ENCODE peak calls at places on chromosomes 11 and 22, in five cellular contexts. X is natural killer cell, M is HCT116, Y is fibroblast of lung, Z is cardiac muscle cell. W is an unnamed sample.

GRCh38 chr11:27471067-27471587 is 1.5 kb downstream of the LGR4 start:
- DNase-seq in X (no peak), M (no peak), Y (no peak), Z (no peak), W (peak)

GRCh38 chr22:18984564-18984963 is 48.5 kb upstream of the PRODH start:
- DNase-seq in X (no peak), M (no peak), Y (no peak), Z (no peak), W (no peak)

GRCh38 chr22:48663297-48663696 is 1164.4 kb downstream of the BRD1 start:
- DNase-seq in X (no peak), M (peak), Y (no peak), Z (no peak), W (no peak)

GRCh38 chr11:27282141-27282590 is 80.8 kb downstream of the CCDC34 start:
- DNase-seq in X (no peak), M (no peak), Y (peak), Z (peak), W (no peak)

GRCh38 chr22:50025993-50026392 is 13.4 kb upstream of the IL17REL start:
- DNase-seq in X (no peak), M (no peak), Y (no peak), Z (no peak), W (no peak)

GRCh38 chr11:82896183-82896582 is 4.0 kb downstream of the PRCP start:
- DNase-seq in X (no peak), M (no peak), Y (no peak), Z (no peak), W (no peak)

GRCh38 chr11:123129920-123130319 is 65.1 kb downstream of the CLMP start:
- DNase-seq in X (no peak), M (no peak), Y (peak), Z (peak), W (no peak)

GRCh38 chr11:47270331-47271271 is 668 bp downstream of the MADD start:
- DNase-seq in X (peak), M (no peak), Y (peak), Z (peak), W (peak)

GRCh38 chr11:131118247-131118646 is 202.0 kb upstream of the SNX19 start:
- DNase-seq in X (no peak), M (no peak), Y (no peak), Z (no peak), W (no peak)

GRCh38 chr22:44298331-44299087 is 14.2 kb downstream of the SHISAL1 start:
- DNase-seq in X (no peak), M (no peak), Y (no peak), Z (no peak), W (no peak)

GRCh38 chr11:1165256-1166041 is 7.7 kb downstream of the MUC5AC start:
- DNase-seq in X (no peak), M (no peak), Y (no peak), Z (no peak), W (no peak)

GRCh38 chr11:13685461-13686108 is 17.1 kb downstream of the FAR1 start:
- DNase-seq in X (no peak), M (no peak), Y (no peak), Z (peak), W (no peak)

GRCh38 chr11:8206251-8207079 is 37.6 kb upstream of the RIC3 start:
- DNase-seq in X (no peak), M (no peak), Y (peak), Z (peak), W (peak)

GRCh38 chr11:123323482-123324056 is 106.5 kb upstream of the GRAMD1B start:
- DNase-seq in X (no peak), M (no peak), Y (no peak), Z (no peak), W (no peak)

GRCh38 chr11:115674176-115674575 is 170.0 kb upstream of the CADM1 start:
- DNase-seq in X (no peak), M (no peak), Y (no peak), Z (no peak), W (no peak)

GRCh38 chr11:44622190-44622650 is 56.8 kb downstream of the CD82 start:
- DNase-seq in X (peak), M (no peak), Y (no peak), Z (no peak), W (no peak)

GRCh38 chr22:45207981-45208664 is 32.6 kb downstream of the KIAA0930 start:
- DNase-seq in X (no peak), M (no peak), Y (peak), Z (no peak), W (no peak)

GRCh38 chr11:2203440-2204259 is 32.0 kb upstream of the TH start:
- DNase-seq in X (no peak), M (no peak), Y (no peak), Z (no peak), W (no peak)

DNA sequence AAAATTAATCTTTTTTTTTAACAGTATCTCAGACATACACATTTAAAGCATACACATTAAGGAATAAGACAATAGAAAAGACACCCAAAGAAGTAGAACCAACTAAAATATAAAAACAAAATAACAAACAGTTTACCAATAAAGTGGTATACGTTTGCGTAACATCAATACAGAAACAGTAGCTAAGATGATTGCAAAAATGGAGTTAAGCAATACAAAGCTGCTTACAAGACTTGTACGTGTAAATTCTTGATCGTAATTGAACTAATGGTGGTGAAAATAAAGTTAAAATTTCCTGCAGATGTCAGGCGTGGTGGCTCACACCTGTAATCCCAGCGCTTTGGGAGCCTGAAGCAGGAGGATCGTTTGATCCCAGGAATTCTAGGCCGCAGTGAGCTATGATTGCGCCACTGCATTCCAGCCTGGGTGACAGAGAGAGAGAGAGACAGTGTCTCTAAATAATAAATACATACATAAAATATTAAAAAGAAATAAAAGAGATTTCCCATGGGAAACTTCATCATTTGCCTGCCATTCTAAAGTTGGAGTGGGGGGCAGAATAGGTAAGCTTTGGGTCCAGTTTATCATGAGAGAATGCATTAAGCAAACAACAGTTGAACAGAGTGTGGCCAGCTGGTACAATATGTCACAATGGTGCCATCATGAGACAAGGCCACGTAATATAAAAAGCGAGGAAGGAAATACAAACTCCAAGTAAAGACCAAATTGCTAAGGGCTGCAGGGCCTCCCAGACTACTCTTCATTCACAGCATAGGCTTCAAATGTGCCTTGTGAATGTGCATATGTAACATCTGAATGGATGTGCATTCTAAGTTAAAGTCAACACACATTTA is 38.9 kb upstream of the EED start:
- DNase-seq in X (no peak), M (no peak), Y (peak), Z (no peak), W (no peak)
- TF ChIP-seq CTCF in X (no peak), M (no peak), Y (no peak), Z (no peak), W (no peak)

DNA sequence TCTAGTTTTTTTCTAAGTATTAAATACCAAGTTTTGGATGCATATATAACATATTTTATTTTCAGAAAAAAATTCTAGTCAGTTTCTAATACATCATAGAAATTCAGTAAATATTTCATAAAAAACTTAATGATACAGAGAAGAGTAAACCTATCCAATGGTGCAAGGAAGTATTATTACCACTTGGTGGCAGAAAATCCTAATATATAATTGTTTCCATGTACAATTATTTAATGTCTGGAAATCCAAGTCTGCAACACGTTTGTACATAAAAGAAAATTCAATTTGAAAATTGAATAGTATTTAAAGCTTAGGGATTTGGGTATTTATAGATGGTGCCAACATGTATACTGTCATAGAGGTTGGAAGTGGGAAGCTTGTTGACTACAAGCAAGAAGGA is 127.0 kb downstream of the TRPC6 start:
- DNase-seq in X (no peak), M (no peak), Y (peak), Z (peak), W (no peak)
- TF ChIP-seq CTCF in X (no peak), M (peak), Y (peak), Z (peak), W (peak)

GRCh38 chr22:41256254-41256897 is 15.6 kb upstream of the CHADL start:
- DNase-seq in X (no peak), M (no peak), Y (peak), Z (peak), W (no peak)
- TF ChIP-seq CTCF in X (no peak), M (no peak), Y (peak), Z (no peak), W (no peak)

DNA sequence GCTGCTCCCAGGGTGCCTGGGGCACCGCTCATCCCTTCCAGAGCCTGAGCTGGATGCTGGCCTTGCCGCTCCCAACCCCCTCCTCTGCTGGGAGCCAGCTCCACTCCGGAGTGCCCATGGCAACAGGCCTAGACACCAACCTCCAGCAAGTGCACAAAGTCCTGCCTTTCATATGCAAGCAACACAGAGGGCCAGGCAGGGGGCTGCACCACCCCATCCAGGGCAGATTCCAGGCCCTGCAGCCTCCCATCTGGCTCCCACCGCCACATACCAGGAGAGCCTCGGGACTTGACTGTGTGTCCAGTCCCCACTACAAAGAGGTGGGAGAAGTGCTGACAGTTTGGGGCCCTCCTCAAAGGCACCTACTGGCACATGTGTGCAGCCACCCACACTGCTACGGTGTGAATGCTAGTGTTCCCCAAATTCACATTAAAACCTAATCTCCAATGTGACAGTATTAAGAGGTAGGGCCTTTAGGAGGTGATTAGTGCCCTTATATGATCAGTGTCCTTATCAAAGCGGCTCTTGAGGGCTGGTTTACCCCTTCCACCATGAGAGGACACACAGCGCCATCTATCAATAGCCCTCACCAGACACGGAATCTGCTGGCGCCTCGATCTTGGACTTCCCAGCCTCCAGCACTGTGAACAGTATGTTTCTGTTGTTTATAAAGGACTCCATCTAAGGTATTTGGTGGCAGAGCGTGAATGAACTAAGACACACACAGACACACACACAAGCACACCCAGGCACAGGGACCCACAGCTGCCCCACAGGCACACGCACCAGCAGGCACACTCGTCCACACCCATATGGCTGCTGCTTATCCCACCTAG is 16.2 kb downstream of the ARVCF start:
- DNase-seq in X (no peak), M (no peak), Y (no peak), Z (no peak), W (no peak)
- TF ChIP-seq CTCF in X (no peak), M (no peak), Y (no peak), Z (no peak), W (no peak)

DNA sequence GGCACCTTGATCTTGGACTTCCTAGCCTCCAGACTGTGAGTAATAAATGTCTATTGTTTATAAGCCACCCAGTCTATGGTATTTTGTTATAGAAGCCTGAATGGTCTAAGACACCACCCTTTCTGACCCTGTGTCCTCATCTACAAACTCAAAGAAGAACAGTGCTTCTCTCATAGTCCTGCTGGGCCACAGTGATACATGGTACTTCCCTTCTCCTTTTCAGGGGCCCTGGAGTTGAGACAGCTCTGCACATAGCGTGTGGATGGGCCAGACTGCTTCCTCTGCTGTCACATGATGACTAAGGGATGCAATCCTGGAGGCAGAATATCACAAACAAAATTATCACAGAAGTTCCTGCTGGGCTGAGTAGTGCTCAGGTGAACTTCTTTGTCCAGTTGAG is 5.0 kb downstream of the KCNJ11 start:
- DNase-seq in X (no peak), M (no peak), Y (no peak), Z (no peak), W (no peak)
- TF ChIP-seq CTCF in X (no peak), M (no peak), Y (no peak), Z (no peak), W (no peak)

GRCh38 chr11:65932558-65932919 is 12.7 kb upstream of the TSGA10IP start:
- DNase-seq in X (no peak), M (no peak), Y (peak), Z (peak), W (no peak)
- TF ChIP-seq CTCF in X (no peak), M (peak), Y (no peak), Z (no peak), W (peak)

GRCh38 chr11:64289011-64289564 is 2.0 kb upstream of the KCNK4 start:
- DNase-seq in X (no peak), M (no peak), Y (no peak), Z (no peak), W (no peak)
- TF ChIP-seq CTCF in X (no peak), M (no peak), Y (no peak), Z (no peak), W (no peak)

DNA sequence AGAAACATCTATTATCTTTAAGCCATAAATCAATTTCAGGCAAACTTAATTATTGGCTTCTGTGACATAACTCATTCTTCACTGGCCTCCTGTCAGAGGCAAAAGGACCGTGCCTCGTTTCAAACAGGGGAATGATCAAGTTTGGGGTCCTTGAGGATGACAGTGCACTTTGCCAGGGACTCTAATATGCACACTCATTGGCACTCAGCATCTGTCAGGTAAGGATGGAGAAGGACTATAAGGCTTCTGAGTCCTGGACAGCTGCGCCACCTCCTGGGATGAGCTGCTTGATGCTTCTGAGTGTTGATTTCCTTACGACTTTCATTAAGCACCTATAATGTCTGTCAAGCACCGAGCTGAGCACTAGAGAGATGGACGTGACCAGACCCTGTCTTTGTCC is 20.2 kb downstream of the BPIFC start:
- DNase-seq in X (no peak), M (peak), Y (no peak), Z (peak), W (peak)
- TF ChIP-seq CTCF in X (no peak), M (peak), Y (no peak), Z (peak), W (no peak)

DNA sequence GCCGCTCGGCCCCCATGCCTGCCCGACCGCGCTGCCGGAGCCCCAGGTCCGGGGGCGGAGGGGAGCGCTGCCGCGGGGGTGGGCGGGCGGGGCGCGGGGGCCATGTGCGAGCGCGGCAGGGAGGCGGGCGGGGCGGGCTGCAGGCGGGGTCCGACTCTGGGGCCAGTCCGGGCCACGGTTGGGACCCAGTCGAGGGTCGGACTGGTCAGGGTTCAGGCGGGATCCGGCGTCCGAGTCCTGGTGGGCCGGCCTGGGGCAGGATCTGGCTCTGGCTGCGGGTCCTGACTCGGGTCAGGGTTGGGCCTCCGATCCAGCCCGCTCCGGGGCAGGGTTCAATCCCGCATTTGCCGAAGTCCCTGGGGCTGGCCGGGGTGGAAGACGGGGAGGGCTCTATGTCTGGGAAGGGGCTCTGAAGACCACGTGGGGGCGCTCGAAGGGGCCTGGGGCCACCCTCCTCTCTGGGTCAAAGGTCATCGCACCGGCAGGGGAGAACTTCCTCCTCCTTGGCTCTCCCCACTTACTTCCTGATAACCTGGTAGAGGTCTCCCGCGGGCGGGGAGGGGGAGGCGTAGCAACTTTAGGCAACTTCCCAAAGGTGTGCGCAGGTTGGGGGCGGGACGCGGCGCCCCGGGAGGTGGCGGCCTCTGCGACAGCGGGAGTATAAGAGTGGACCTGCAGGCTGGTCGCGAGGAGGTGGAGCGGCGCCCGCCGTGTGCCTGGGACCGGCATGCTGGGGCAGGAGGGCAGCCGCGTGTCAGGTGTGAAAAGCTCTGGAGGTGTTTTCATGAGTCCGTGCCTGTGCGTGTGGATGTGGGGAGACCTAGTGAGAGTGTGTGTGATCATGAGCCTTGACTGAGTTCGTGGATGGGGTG is 603 bp downstream of the ESRRA start:
- DNase-seq in X (no peak), M (peak), Y (peak), Z (peak), W (peak)
- TF ChIP-seq CTCF in X (no peak), M (peak), Y (peak), Z (peak), W (peak)